ENCODE peak calls at places on chromosomes 2 and 18, in six cellular contexts. C is PC-3, Y is neuronal stem cell, P is mucosa of descending colon, D is fibroblast of villous mesenchyme, J is IMR-90. E is an unnamed sample.
A peak's percentile ranks its signal among the peaks of the same experiment; 100 is the strongest.

GRCh38 chr2:65514555-65515195 is 82.3 kb upstream of the SPRED2 start:
- DNase-seq in C (no peak), P (no peak), J (peak; percentile 22), Y (no peak), D (peak; percentile 13), E (peak; percentile 62)

GRCh38 chr2:65638438-65638837 is 206.0 kb upstream of the SPRED2 start:
- DNase-seq in P (no peak), C (no peak), D (no peak), J (no peak), Y (no peak), E (no peak)

GRCh38 chr2:192499476-192499875 is 304.7 kb upstream of the TMEFF2 start:
- DNase-seq in P (no peak), D (no peak), Y (no peak), C (peak; percentile 28), J (no peak), E (peak; percentile 77)

GRCh38 chr2:167908786-167909185 is 338.6 kb downstream of the STK39 start:
- DNase-seq in P (no peak), D (no peak), J (no peak), C (no peak), Y (no peak), E (no peak)

GRCh38 chr2:7077660-7078278 is 160.6 kb downstream of the RNF144A start:
- DNase-seq in P (no peak), C (no peak), Y (no peak), J (no peak), D (no peak), E (no peak)

GRCh38 chr2:20292984-20293383 is 57.7 kb downstream of the PUM2 start:
- DNase-seq in D (no peak), C (no peak), P (no peak), J (no peak), Y (no peak), E (no peak)

GRCh38 chr18:63439334-63439733 is 17.1 kb upstream of the VPS4B start:
- DNase-seq in D (peak; percentile 75), P (no peak), Y (peak; percentile 63), C (peak; percentile 79), J (peak; percentile 70), E (peak; percentile 72)

GRCh38 chr2:231687133-231687852 is 21.0 kb upstream of the PTMA start:
- DNase-seq in J (no peak), C (peak; percentile 31), D (peak; percentile 51), Y (no peak), P (peak; percentile 73), E (no peak)

GRCh38 chr2:133843091-133843490 is 274.8 kb upstream of the NCKAP5 start:
- DNase-seq in D (peak; percentile 52), C (no peak), J (peak; percentile 44), P (no peak), Y (no peak), E (no peak)

GRCh38 chr2:1676091-1676912 is 68.0 kb downstream of the PXDN start:
- DNase-seq in P (no peak), C (no peak), Y (no peak), J (no peak), D (no peak), E (no peak)

GRCh38 chr18:3661989-3662388 is 212.0 kb downstream of the TGIF1 start:
- DNase-seq in Y (no peak), J (no peak), C (no peak), P (no peak), D (no peak), E (no peak)

GRCh38 chr2:181786371-181787228 is 104.9 kb upstream of the ITPRID2 start:
- DNase-seq in C (no peak), D (no peak), Y (no peak), P (no peak), J (no peak), E (no peak)

GRCh38 chr18:9905401-9905922 is 8.4 kb upstream of the VAPA start:
- DNase-seq in Y (no peak), J (no peak), D (peak; percentile 90), C (peak; percentile 20), P (no peak), E (peak; percentile 67)

GRCh38 chr18:68796936-68797690 is 767 bp upstream of the CCDC102B start:
- DNase-seq in D (peak; percentile 93), C (peak; percentile 66), Y (no peak), P (no peak), J (peak; percentile 83), E (no peak)

GRCh38 chr2:157164891-157165290 is 92.6 kb upstream of the GALNT5 start:
- DNase-seq in P (no peak), D (no peak), Y (no peak), J (no peak), C (no peak), E (no peak)

GRCh38 chr18:48002933-48003365 is 72.5 kb upstream of the SMAD2 start:
- DNase-seq in P (no peak), Y (no peak), D (peak; percentile 23), C (peak; percentile 77), J (peak; percentile 7), E (peak; percentile 75)

GRCh38 chr2:239154971-239155805 is 245.6 kb downstream of the HDAC4 start:
- DNase-seq in P (peak; percentile 37), C (no peak), D (no peak), J (no peak), Y (no peak), E (no peak)

GRCh38 chr2:198691236-198691635 is 766.5 kb downstream of the SATB2 start:
- DNase-seq in D (no peak), C (no peak), Y (no peak), P (no peak), J (no peak), E (no peak)

GRCh38 chr18:68916734-68917133 is 118.9 kb downstream of the CCDC102B start:
- DNase-seq in C (peak; percentile 91), Y (no peak), J (no peak), D (no peak), P (no peak), E (peak; percentile 88)

GRCh38 chr2:209824391-209824790 is 52.8 kb downstream of the UNC80 start:
- DNase-seq in P (no peak), D (no peak), J (no peak), Y (no peak), C (no peak), E (no peak)

GRCh38 chr2:209685340-209685739 is 86.3 kb upstream of the UNC80 start:
- DNase-seq in J (no peak), P (no peak), Y (no peak), C (no peak), D (no peak), E (no peak)

GRCh38 chr2:149037851-149038250 is 648 bp upstream of the LYPD6B start:
- DNase-seq in D (no peak), C (peak; percentile 66), P (no peak), Y (no peak), J (no peak), E (peak; percentile 60)

GRCh38 chr2:23669413-23670244 is 257.3 kb downstream of the ATAD2B start:
- DNase-seq in Y (no peak), P (peak; percentile 60), C (no peak), J (peak; percentile 28), D (peak; percentile 67), E (peak; percentile 90)

GRCh38 chr2:16031848-16032159 is 91.5 kb downstream of the MYCN start:
- DNase-seq in Y (no peak), P (peak; percentile 74), J (no peak), C (peak; percentile 7), D (no peak), E (no peak)

GRCh38 chr2:214569419-214570035 is 158.7 kb downstream of the VWC2L start:
- DNase-seq in P (no peak), D (no peak), Y (no peak), J (no peak), C (no peak), E (peak; percentile 88)

GRCh38 chr2:67037655-67038054 is 359.5 kb upstream of the ETAA1 start:
- DNase-seq in P (no peak), C (no peak), D (no peak), Y (no peak), J (no peak), E (no peak)

GRCh38 chr2:166468124-166469024 is 25.7 kb downstream of the SCN7A start:
- DNase-seq in P (no peak), C (no peak), D (peak; percentile 11), Y (no peak), J (no peak), E (peak; percentile 4)

GRCh38 chr18:11096411-11096810 is 53.0 kb downstream of the PIEZO2 start:
- DNase-seq in J (no peak), C (no peak), Y (no peak), P (no peak), D (peak; percentile 55), E (no peak)

GRCh38 chr2:127415593-127416485 is 2.4 kb upstream of the PROC start:
- DNase-seq in C (peak; percentile 82), P (peak; percentile 90), J (no peak), D (peak; percentile 34), Y (peak; percentile 58), E (peak; percentile 74)
- H3K4me3 ChIP-seq in C (peak overlapping the region; percentile 64), P (no peak overlapping the region), J (no peak overlapping the region), D (peak overlapping the region; percentile 43), Y (peak overlapping the region; percentile 67), E (peak overlapping the region; percentile 33)

DNA sequence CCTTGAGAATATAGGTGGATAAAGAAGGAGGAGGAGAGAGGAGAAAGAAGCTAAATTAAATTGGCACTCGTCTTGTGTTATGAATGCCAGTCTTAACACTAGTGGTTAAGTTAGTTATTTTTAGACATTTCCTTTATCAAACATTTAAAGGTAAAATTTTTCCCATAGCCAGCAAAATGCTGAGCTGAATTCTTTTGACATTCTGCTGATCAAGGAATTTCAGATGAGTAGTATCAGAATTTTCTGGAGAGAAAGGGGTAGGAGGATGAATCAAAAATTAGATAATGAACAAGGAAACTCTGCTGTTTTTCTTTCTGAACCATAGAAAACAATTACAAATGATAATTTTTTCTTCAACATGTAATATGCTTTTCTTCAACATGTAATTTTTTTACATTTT is 52.5 kb downstream of the ASXL3 start:
- DNase-seq in P (no peak), C (no peak), D (no peak), J (no peak), Y (no peak), E (no peak)
- H3K4me3 ChIP-seq in P (no peak overlapping the region), C (no peak overlapping the region), D (no peak overlapping the region), J (no peak overlapping the region), Y (no peak overlapping the region), E (no peak overlapping the region)

GRCh38 chr18:58533771-58534170 is 95.1 kb downstream of the ALPK2 start:
- DNase-seq in J (no peak), C (no peak), Y (no peak), D (no peak), P (no peak), E (no peak)
- H3K4me3 ChIP-seq in J (no peak overlapping the region), C (no peak overlapping the region), Y (no peak overlapping the region), D (no peak overlapping the region), P (no peak overlapping the region), E (no peak overlapping the region)

GRCh38 chr2:39164089-39164488 is 43.2 kb upstream of the SOS1 start:
- DNase-seq in C (no peak), P (no peak), D (no peak), J (no peak), Y (no peak), E (no peak)

GRCh38 chr2:39158351-39158750 is 37.5 kb upstream of the SOS1 start:
- DNase-seq in C (peak; percentile 27), D (peak; percentile 76), Y (no peak), P (no peak), J (peak; percentile 18), E (peak; percentile 20)

GRCh38 chr2:39156107-39156506 is 35.3 kb upstream of the SOS1 start:
- DNase-seq in C (no peak), P (no peak), D (peak; percentile 78), J (peak; percentile 46), Y (no peak), E (no peak)

DNA sequence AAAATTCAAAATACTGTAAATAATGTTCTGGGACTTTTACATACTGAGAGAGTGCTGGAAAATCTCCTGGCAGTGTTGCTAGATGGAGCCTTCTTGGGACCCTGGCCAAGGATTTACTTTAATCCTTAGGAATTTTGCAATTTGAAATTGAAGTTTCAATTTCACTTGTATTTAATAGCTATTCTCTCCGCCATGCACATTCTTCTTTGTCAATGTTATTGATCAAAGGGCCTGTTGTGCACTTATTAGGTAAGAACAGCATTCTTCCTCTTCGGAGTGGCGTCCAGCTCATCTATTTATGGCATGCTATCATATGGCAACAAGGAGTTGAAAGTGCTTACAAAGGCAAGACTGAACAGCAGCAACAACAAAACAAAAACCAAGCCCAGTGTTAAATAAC is 40.1 kb upstream of the SOS1 start:
- DNase-seq in P (no peak), C (no peak), Y (no peak), J (peak; percentile 28), D (peak; percentile 66), E (no peak)
- H3K4me3 ChIP-seq in P (no peak overlapping the region), C (no peak overlapping the region), Y (no peak overlapping the region), J (no peak overlapping the region), D (no peak overlapping the region), E (no peak overlapping the region)